ENCODE peak calls at places on chromosomes 11 and 22, in six cellular contexts. Q is left ventricle myocardium inferior, A is HAP-1, K is SJCRH30, D is GM12865, C is cardiac muscle cell. W is an unnamed sample.

GRCh38 chr11:100581318-100581717 is 105.8 kb upstream of the ARHGAP42 start:
- DNase-seq in Q (no peak), A (no peak), K (no peak), D (no peak), C (no peak), W (peak)

GRCh38 chr22:26586556-26587325 is 3.2 kb downstream of the TPST2 start:
- DNase-seq in Q (peak), A (no peak), K (no peak), D (no peak), C (no peak), W (peak)

GRCh38 chr11:2535673-2536439 is 91.0 kb downstream of the KCNQ1 start:
- DNase-seq in Q (peak), A (no peak), K (no peak), D (no peak), C (no peak), W (peak)

GRCh38 chr11:133181066-133181465 is 351.2 kb downstream of the OPCML start:
- DNase-seq in Q (no peak), A (no peak), K (no peak), D (no peak), C (no peak), W (no peak)

GRCh38 chr11:33197915-33198727 is 36.8 kb upstream of the CSTF3 start:
- DNase-seq in Q (no peak), A (no peak), K (no peak), D (no peak), C (no peak), W (no peak)

GRCh38 chr22:37932821-37933578 is 20.4 kb downstream of the C22orf23 start:
- DNase-seq in Q (no peak), A (no peak), K (no peak), D (no peak), C (no peak), W (peak)

GRCh38 chr22:49609207-49609876 is 218.3 kb downstream of the BRD1 start:
- DNase-seq in Q (peak), A (no peak), K (no peak), D (no peak), C (no peak), W (peak)

GRCh38 chr11:61511383-61511782 is 2.8 kb downstream of the LRRC10B start:
- DNase-seq in Q (no peak), A (no peak), K (no peak), D (no peak), C (no peak), W (no peak)

GRCh38 chr22:38414009-38414395 is 41.0 kb downstream of the KCNJ4 start:
- DNase-seq in Q (no peak), A (no peak), K (no peak), D (no peak), C (no peak), W (peak)

GRCh38 chr11:66100272-66101037 is 30.4 kb downstream of the PACS1 start:
- DNase-seq in Q (peak), A (peak), K (peak), D (peak), C (no peak), W (peak)

GRCh38 chr22:19962909-19963806 is 21.5 kb upstream of the TXNRD2 start:
- DNase-seq in Q (no peak), A (no peak), K (no peak), D (no peak), C (no peak), W (no peak)

GRCh38 chr22:25736378-25737011 is 5.5 kb upstream of the MYO18B start:
- DNase-seq in Q (no peak), A (no peak), K (peak), D (no peak), C (no peak), W (no peak)

GRCh38 chr11:117071344-117071787 is 26.9 kb downstream of the SIK3 start:
- DNase-seq in Q (no peak), A (no peak), K (no peak), D (no peak), C (peak), W (peak)

GRCh38 chr11:108857382-108857781 is 192.5 kb downstream of the DDX10 start:
- DNase-seq in Q (peak), A (no peak), K (no peak), D (no peak), C (no peak), W (no peak)

DNA sequence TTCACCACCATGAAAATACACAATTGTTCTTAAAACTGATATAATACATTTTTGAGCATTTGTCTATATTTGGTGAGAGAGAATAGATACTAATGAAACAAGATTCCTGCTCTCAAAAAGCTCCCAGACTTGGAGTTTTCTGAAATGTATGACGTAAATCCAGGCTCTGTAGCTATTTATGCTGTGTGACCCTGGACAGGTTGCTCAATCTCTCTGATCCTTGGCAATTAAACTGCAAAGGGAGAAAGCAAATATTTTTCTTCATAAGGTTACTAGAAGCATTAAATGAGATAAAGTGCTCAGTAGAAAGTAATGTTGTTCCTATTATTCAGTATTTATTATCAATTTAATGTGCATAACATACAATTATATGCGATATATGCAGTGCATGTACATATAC is 42.5 kb downstream of the SVIP start:
- DNase-seq in Q (no peak), A (no peak), K (no peak), D (no peak), C (no peak), W (no peak)
- H3K4me3 ChIP-seq in Q (no peak), A (no peak), K (no peak), D (no peak), C (no peak), W (no peak)

GRCh38 chr11:4495487-4495886 is 13.0 kb downstream of the OR52K1 start:
- DNase-seq in Q (no peak), A (no peak), K (no peak), D (no peak), C (no peak), W (no peak)
- H3K4me3 ChIP-seq in Q (no peak), A (no peak), K (no peak), D (no peak), C (no peak), W (no peak)

GRCh38 chr11:75768909-75769771 is 562 bp downstream of the DGAT2 start:
- DNase-seq in Q (no peak), A (no peak), K (peak), D (no peak), C (no peak), W (no peak)
- H3K4me3 ChIP-seq in Q (peak), A (no peak), K (peak), D (peak), C (peak), W (peak)

GRCh38 chr11:70140859-70141489 is 62.1 kb upstream of the FADD start:
- DNase-seq in Q (no peak), A (no peak), K (no peak), D (no peak), C (no peak), W (no peak)

GRCh38 chr11:70144262-70144661 is 58.8 kb upstream of the FADD start:
- DNase-seq in Q (no peak), A (no peak), K (no peak), D (no peak), C (no peak), W (no peak)

GRCh38 chr11:70139785-70140410 is 61.8 kb downstream of the ANO1 start:
- DNase-seq in Q (no peak), A (no peak), K (no peak), D (no peak), C (no peak), W (no peak)

GRCh38 chr11:70142171-70142875 is 60.8 kb upstream of the FADD start:
- DNase-seq in Q (no peak), A (peak), K (peak), D (no peak), C (no peak), W (no peak)

GRCh38 chr11:70141490-70142014 is 61.5 kb upstream of the FADD start:
- DNase-seq in Q (no peak), A (peak), K (peak), D (no peak), C (peak), W (no peak)
- H3K4me3 ChIP-seq in Q (peak), A (peak), K (no peak), D (no peak), C (no peak), W (no peak)

GRCh38 chr11:12478743-12479142 is 101.4 kb downstream of the PARVA start:
- DNase-seq in Q (no peak), A (no peak), K (peak), D (no peak), C (no peak), W (no peak)

GRCh38 chr11:12470236-12470635 is 92.9 kb downstream of the PARVA start:
- DNase-seq in Q (no peak), A (no peak), K (no peak), D (no peak), C (no peak), W (no peak)

GRCh38 chr11:12473366-12473765 is 96.0 kb downstream of the PARVA start:
- DNase-seq in Q (no peak), A (no peak), K (peak), D (no peak), C (no peak), W (no peak)

GRCh38 chr11:12472401-12473065 is 95.2 kb downstream of the PARVA start:
- DNase-seq in Q (no peak), A (peak), K (peak), D (no peak), C (no peak), W (no peak)

DNA sequence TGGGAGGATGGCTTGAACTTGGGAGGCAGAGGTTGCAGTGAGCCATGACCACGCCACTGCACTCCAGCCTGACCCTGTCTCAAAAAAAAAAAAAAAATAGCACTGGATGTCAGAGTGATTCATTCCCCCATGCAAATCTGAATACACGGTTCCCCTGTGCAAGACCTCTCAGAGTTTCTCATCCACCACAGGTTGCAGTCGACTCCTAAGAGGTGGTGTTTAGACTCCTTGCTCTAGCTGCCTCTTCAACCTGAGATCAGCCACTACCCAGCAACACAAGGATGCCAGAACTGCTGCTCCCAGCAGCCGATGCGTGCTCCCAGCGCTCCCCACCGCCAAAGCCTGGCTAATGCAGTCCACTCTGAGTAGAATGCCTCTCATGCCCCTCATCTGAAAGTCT is 97.5 kb downstream of the PARVA start:
- DNase-seq in Q (no peak), A (no peak), K (no peak), D (peak), C (no peak), W (no peak)
- H3K4me3 ChIP-seq in Q (no peak), A (no peak), K (no peak), D (no peak), C (no peak), W (no peak)

GRCh38 chr11:71068963-71069362 is 183.4 kb downstream of the SHANK2 start:
- DNase-seq in Q (no peak), A (no peak), K (no peak), D (no peak), C (no peak), W (no peak)
- H3K4me3 ChIP-seq in Q (no peak), A (no peak), K (no peak), D (no peak), C (no peak), W (no peak)

W was measured in tibial artery.